ENCODE peak calls at places on chromosomes 5 and 9, in seven cellular contexts. F, T, A, Z, U, J and C are unnamed samples.

GRCh38 chr9:136700959-136701664 is 11.3 kb upstream of the DIPK1B start:
- DNase-seq in J (no peak), F (no peak), U (no peak), T (no peak), A (peak), Z (no peak), C (no peak)

GRCh38 chr5:40871177-40871576 is 30.0 kb downstream of the CARD6 start:
- DNase-seq in A (no peak), J (no peak), U (no peak), T (no peak), Z (no peak), F (no peak), C (no peak)

GRCh38 chr5:54281933-54282332 is 28.4 kb downstream of the ARL15 start:
- DNase-seq in A (no peak), Z (no peak), F (no peak), T (no peak), U (no peak), J (no peak), C (no peak)

GRCh38 chr5:99034336-99034735 is 105.5 kb upstream of the CHD1 start:
- DNase-seq in Z (no peak), U (no peak), F (no peak), A (peak), T (no peak), J (no peak), C (no peak)

GRCh38 chr5:148810821-148811220 is 15.6 kb upstream of the ADRB2 start:
- DNase-seq in Z (no peak), T (no peak), U (no peak), A (no peak), F (no peak), J (no peak), C (no peak)

GRCh38 chr5:150578781-150579461 is 61.5 kb upstream of the SYNPO start:
- DNase-seq in A (no peak), J (no peak), Z (no peak), T (no peak), F (peak), U (no peak), C (no peak)

GRCh38 chr5:35345222-35345621 is 114.9 kb upstream of the PRLR start:
- DNase-seq in J (no peak), Z (no peak), A (no peak), F (no peak), U (no peak), T (no peak), C (no peak)

GRCh38 chr5:82011761-82012160 is 39.9 kb downstream of the ATG10 start:
- DNase-seq in J (no peak), U (no peak), Z (no peak), A (no peak), T (peak), F (peak), C (no peak)

GRCh38 chr5:137220523-137220927 is 278.6 kb downstream of the SPOCK1 start:
- DNase-seq in Z (no peak), A (no peak), T (peak), U (no peak), F (no peak), J (peak), C (no peak)

GRCh38 chr5:39175273-39175955 is 43.9 kb downstream of the FYB1 start:
- DNase-seq in J (no peak), Z (no peak), T (no peak), A (no peak), F (no peak), U (peak), C (no peak)

GRCh38 chr5:85614482-85614881 is 1003.3 kb upstream of the COX7C start:
- DNase-seq in A (no peak), Z (no peak), F (no peak), U (no peak), J (no peak), T (no peak), C (no peak)

GRCh38 chr5:150163547-150164059 is 3.0 kb upstream of the CDX1 start:
- DNase-seq in J (no peak), Z (no peak), F (peak), A (peak), T (no peak), U (no peak), C (no peak)

GRCh38 chr5:180825768-180826525 is 23.3 kb upstream of the MGAT1 start:
- DNase-seq in F (peak), J (peak), Z (no peak), T (peak), A (peak), U (no peak), C (no peak)

GRCh38 chr5:33310471-33310870 is 130.3 kb upstream of the TARS1 start:
- DNase-seq in T (peak), A (no peak), J (peak), F (no peak), U (no peak), Z (no peak), C (no peak)

GRCh38 chr9:121895836-121896544 is 197.1 kb downstream of the TTLL11 start:
- DNase-seq in A (peak), T (no peak), F (no peak), J (peak), Z (no peak), U (no peak), C (no peak)

GRCh38 chr5:54883374-54884194 is 101.8 kb downstream of the ESM1 start:
- DNase-seq in F (no peak), T (no peak), U (no peak), Z (no peak), J (peak), A (peak), C (no peak)

GRCh38 chr9:100350188-100350587 is 2.6 kb downstream of the TEX10 start:
- DNase-seq in U (no peak), A (no peak), T (no peak), F (no peak), J (no peak), Z (no peak), C (no peak)